ENCODE peak calls at places on chromosomes 11 and 22, in six cellular contexts. C, H, G, J, Z and K are unnamed samples.

GRCh38 chr11:65781962-65782815 is 1.4 kb upstream of the AP5B1 start:
- DNase-seq in C (no peak), H (no peak), G (no peak), J (no peak), Z (no peak), K (no peak)

GRCh38 chr22:30705710-30706651 is 11.3 kb downstream of the OSBP2 start:
- DNase-seq in C (no peak), H (no peak), G (peak), J (peak), Z (peak), K (no peak)

GRCh38 chr22:47111626-47112373 is 349.4 kb downstream of the TBC1D22A start:
- DNase-seq in H (no peak), J (no peak), Z (no peak), C (no peak), G (no peak), K (no peak)

GRCh38 chr11:26106713-26107112 is 225.2 kb upstream of the ANO3 start:
- DNase-seq in C (no peak), G (no peak), H (no peak), Z (no peak), J (no peak), K (no peak)

GRCh38 chr11:72773696-72774095 is 20.2 kb downstream of the STARD10 start:
- DNase-seq in G (no peak), J (no peak), C (no peak), Z (no peak), H (no peak), K (no peak)

GRCh38 chr22:43042101-43042780 is 27.3 kb upstream of the PACSIN2 start:
- DNase-seq in H (no peak), C (no peak), J (no peak), G (no peak), Z (peak), K (no peak)

GRCh38 chr11:117685566-117685965 is 111.5 kb downstream of the DSCAML1 start:
- DNase-seq in J (no peak), C (no peak), G (no peak), H (no peak), Z (no peak), K (no peak)

GRCh38 chr22:19871023-19871844 is 16.6 kb upstream of the GNB1L start:
- DNase-seq in J (no peak), H (peak), C (no peak), G (no peak), Z (no peak), K (no peak)

DNA sequence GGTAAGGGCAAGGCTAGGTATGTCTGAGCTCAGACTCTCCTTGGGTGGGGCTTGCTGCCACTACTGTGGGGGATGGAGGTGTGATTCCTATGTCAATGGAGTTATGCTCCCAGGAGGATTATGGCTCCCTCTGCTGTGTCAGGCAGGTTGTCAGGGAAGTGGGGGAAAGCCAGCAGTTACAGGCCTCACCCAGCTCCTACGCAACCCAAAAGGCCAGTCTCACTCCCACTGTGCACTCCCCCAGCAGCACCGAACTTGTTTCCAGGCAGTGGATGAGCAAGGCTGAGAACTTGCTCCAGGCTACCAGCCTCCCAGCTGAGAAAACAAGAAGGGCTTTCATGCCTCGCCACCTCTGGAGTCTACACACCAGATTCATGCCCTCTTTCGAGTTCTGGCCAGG is 18.2 kb downstream of the C11orf91 start:
- DNase-seq in J (no peak), G (peak), C (no peak), Z (no peak), H (no peak), K (no peak)
- TF ChIP-seq CTCF in J (no peak), G (peak), C (no peak), Z (no peak), H (no peak), K (no peak)

GRCh38 chr11:83831929-83832328 is 545.8 kb upstream of the CCDC90B start:
- DNase-seq in J (no peak), G (no peak), H (no peak), Z (no peak), C (no peak), K (no peak)

GRCh38 chr11:83827520-83827919 is 541.4 kb upstream of the CCDC90B start:
- DNase-seq in H (no peak), G (no peak), J (no peak), C (no peak), Z (no peak), K (no peak)

GRCh38 chr11:83826078-83826477 is 539.9 kb upstream of the CCDC90B start:
- DNase-seq in J (no peak), C (no peak), G (no peak), Z (no peak), H (no peak), K (no peak)

GRCh38 chr11:83823461-83824025 is 537.4 kb upstream of the CCDC90B start:
- DNase-seq in Z (no peak), H (no peak), C (no peak), J (no peak), G (no peak), K (no peak)

DNA sequence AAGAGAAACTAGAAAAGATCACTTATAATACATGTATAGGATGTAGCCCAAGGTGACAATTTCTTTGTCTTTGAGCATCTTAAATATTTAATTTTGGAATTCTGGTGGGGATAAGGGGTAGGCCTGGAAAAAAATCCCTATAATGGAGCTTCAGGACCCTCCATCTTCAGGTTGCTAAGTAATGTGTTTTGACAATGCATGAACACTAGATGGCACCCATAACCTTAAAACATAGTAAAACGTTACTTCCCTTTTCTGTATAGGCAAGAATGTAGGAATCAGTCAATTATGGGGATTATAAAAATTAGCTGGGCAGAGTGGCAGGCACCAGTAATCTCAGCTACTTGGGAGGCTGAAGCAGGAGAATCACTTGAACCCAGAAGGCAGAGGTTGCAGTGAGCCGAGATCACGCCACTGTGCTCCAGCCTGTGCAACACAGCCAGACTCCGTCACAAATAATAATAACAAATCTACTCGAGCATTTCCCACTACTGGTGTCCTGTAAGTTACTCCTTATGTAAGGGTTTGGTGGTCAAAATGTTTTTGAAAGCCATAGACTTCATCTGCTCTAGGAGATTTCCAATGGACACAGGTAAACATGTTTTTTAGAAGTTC is 541.9 kb upstream of the CCDC90B start:
- DNase-seq in G (peak), Z (no peak), J (peak), H (no peak), C (no peak), K (no peak)
- TF ChIP-seq CTCF in G (peak), Z (peak), J (peak), H (no peak), C (no peak), K (peak)

DNA sequence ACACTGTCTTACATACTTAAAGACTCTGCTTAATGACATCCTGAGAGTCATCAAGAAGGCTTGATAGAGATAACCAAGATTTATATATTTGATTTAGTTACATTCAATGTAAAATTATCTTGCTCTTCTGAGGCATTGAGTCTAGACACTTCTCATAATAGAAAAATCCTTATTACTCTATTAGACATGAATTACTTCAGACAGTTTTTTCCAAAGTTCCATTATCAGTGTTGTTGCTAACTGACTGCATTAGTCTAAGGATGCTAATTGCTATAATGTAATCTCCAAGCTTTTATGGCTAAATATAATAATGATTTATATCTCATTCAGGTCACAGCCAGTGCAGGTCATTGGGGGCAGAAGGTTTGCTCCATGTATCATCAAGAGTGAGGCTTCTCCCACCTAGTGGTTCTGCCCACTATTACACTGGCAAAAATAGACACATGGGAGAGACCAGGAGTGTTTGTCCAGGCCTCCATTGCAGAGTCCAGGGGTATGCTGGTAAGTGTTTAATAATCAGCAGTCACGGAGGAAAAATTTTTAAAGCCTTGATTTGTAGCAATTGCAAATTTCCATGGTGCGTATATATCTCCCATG is 377.2 kb upstream of the DDI1 start:
- DNase-seq in H (no peak), Z (no peak), J (no peak), C (no peak), G (peak), K (no peak)
- TF ChIP-seq CTCF in H (no peak), Z (peak), J (peak), C (no peak), G (peak), K (peak)

GRCh38 chr11:90148900-90149299 is 14.4 kb downstream of the NAALAD2 start:
- DNase-seq in G (peak), C (no peak), Z (no peak), J (no peak), H (no peak), K (no peak)
- TF ChIP-seq CTCF in G (peak), C (no peak), Z (no peak), J (no peak), H (no peak), K (peak)

GRCh38 chr11:69540118-69541000 is 58.9 kb downstream of the LINC01488 start:
- DNase-seq in Z (peak), G (peak), C (no peak), J (no peak), H (no peak), K (peak)
- TF ChIP-seq CTCF in Z (peak), G (no peak), C (no peak), J (no peak), H (no peak), K (no peak)

DNA sequence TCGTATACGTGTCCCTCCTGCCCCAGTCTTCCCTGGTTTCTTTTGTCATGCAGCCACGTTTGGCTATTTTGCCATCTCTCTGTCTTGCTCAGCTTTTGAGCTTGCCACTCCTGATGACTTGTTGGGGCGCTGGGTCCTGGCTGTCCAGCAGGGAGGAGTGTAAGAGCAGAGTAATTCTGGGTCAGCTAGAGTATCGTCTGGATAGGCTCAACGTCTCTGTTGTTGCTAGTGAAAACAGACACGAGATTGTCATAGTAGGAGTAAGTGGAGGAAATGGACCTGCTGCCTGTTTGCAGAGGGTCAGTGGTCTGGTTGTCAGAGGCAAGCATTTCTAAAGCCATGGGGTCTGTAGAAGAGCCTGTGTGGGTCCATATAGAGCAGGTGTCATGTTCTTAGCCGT is 83.0 kb downstream of the PPP6R3 start:
- DNase-seq in G (no peak), Z (no peak), C (no peak), H (no peak), J (no peak), K (no peak)
- TF ChIP-seq CTCF in G (no peak), Z (no peak), C (no peak), H (no peak), J (no peak), K (no peak)